ENCODE peak calls at places on chromosomes 2 and 18, in ten cellular contexts. One of them, this sample, is unnamed.
A peak's percentile ranks its signal among the peaks of the same experiment; 100 is the strongest.

GRCh38 chr2:113283704-113284284 is 5.1 kb upstream of the PAX8 start:
- DNase-seq in kidney: peak; percentile 95
- DNase-seq in neural crest cell: no peak
- DNase-seq in choroid plexus epithelial cell: peak; percentile 89
- DNase-seq in B cell: no peak
- DNase-seq in BE2C: no peak
- DNase-seq in fibroblast of the aortic adventitia: peak; percentile 87
- DNase-seq in tibial artery: peak; percentile 90
- DNase-seq in cardiac fibroblast: peak; percentile 90
- DNase-seq in OCI-LY7: no peak
- DNase-seq in this sample: no peak

GRCh38 chr18:52312321-52312720 is 27.7 kb upstream of the DCC start:
- DNase-seq in kidney: no peak
- DNase-seq in neural crest cell: no peak
- DNase-seq in choroid plexus epithelial cell: no peak
- DNase-seq in B cell: no peak
- DNase-seq in BE2C: no peak
- DNase-seq in fibroblast of the aortic adventitia: no peak
- DNase-seq in tibial artery: no peak
- DNase-seq in cardiac fibroblast: no peak
- DNase-seq in OCI-LY7: no peak
- DNase-seq in this sample: no peak

GRCh38 chr2:235541838-235542549 is 48.2 kb downstream of the AGAP1 start:
- DNase-seq in kidney: no peak
- DNase-seq in neural crest cell: no peak
- DNase-seq in choroid plexus epithelial cell: no peak
- DNase-seq in B cell: no peak
- DNase-seq in BE2C: no peak
- DNase-seq in fibroblast of the aortic adventitia: no peak
- DNase-seq in tibial artery: no peak
- DNase-seq in cardiac fibroblast: no peak
- DNase-seq in OCI-LY7: no peak
- DNase-seq in this sample: no peak

GRCh38 chr2:217279571-217279970 is 419.7 kb upstream of the TNP1 start:
- DNase-seq in kidney: no peak
- DNase-seq in neural crest cell: no peak
- DNase-seq in choroid plexus epithelial cell: peak; percentile 84
- DNase-seq in B cell: no peak
- DNase-seq in BE2C: no peak
- DNase-seq in fibroblast of the aortic adventitia: peak; percentile 96
- DNase-seq in tibial artery: no peak
- DNase-seq in cardiac fibroblast: peak; percentile 82
- DNase-seq in OCI-LY7: no peak
- DNase-seq in this sample: no peak

GRCh38 chr18:56575819-56576663 is 62.4 kb downstream of the TXNL1 start:
- DNase-seq in kidney: no peak
- DNase-seq in neural crest cell: peak; percentile 22
- DNase-seq in choroid plexus epithelial cell: peak; percentile 82
- DNase-seq in B cell: peak; percentile 59
- DNase-seq in BE2C: peak; percentile 8
- DNase-seq in fibroblast of the aortic adventitia: peak; percentile 83
- DNase-seq in tibial artery: no peak
- DNase-seq in cardiac fibroblast: peak; percentile 78
- DNase-seq in OCI-LY7: peak; percentile 33
- DNase-seq in this sample: peak; percentile 59

GRCh38 chr18:54086863-54087262 is 137.6 kb downstream of the MBD2 start:
- DNase-seq in kidney: no peak
- DNase-seq in neural crest cell: no peak
- DNase-seq in choroid plexus epithelial cell: no peak
- DNase-seq in B cell: no peak
- DNase-seq in BE2C: no peak
- DNase-seq in fibroblast of the aortic adventitia: no peak
- DNase-seq in tibial artery: no peak
- DNase-seq in cardiac fibroblast: no peak
- DNase-seq in OCI-LY7: no peak
- DNase-seq in this sample: no peak

GRCh38 chr18:79309572-79310278 is 86.0 kb upstream of the NFATC1 start:
- DNase-seq in kidney: no peak
- DNase-seq in neural crest cell: no peak
- DNase-seq in choroid plexus epithelial cell: peak; percentile 60
- DNase-seq in B cell: no peak
- DNase-seq in BE2C: no peak
- DNase-seq in fibroblast of the aortic adventitia: no peak
- DNase-seq in tibial artery: no peak
- DNase-seq in cardiac fibroblast: no peak
- DNase-seq in OCI-LY7: no peak
- DNase-seq in this sample: no peak

GRCh38 chr2:157489981-157490380 is 46.1 kb upstream of the CYTIP start:
- DNase-seq in kidney: no peak
- DNase-seq in neural crest cell: no peak
- DNase-seq in choroid plexus epithelial cell: no peak
- DNase-seq in B cell: no peak
- DNase-seq in BE2C: no peak
- DNase-seq in fibroblast of the aortic adventitia: no peak
- DNase-seq in tibial artery: no peak
- DNase-seq in cardiac fibroblast: no peak
- DNase-seq in OCI-LY7: no peak
- DNase-seq in this sample: no peak

GRCh38 chr2:30738141-30738911 is 68.9 kb downstream of the CAPN13 start:
- DNase-seq in kidney: peak; percentile 25
- DNase-seq in neural crest cell: no peak
- DNase-seq in choroid plexus epithelial cell: no peak
- DNase-seq in B cell: no peak
- DNase-seq in BE2C: no peak
- DNase-seq in fibroblast of the aortic adventitia: no peak
- DNase-seq in tibial artery: peak; percentile 54
- DNase-seq in cardiac fibroblast: no peak
- DNase-seq in OCI-LY7: no peak
- DNase-seq in this sample: no peak

GRCh38 chr2:205683179-205683978 is 1.1 kb downstream of the NRP2 start:
- DNase-seq in kidney: no peak
- DNase-seq in neural crest cell: no peak
- DNase-seq in choroid plexus epithelial cell: peak; percentile 83
- DNase-seq in B cell: no peak
- DNase-seq in BE2C: no peak
- DNase-seq in fibroblast of the aortic adventitia: peak; percentile 88
- DNase-seq in tibial artery: no peak
- DNase-seq in cardiac fibroblast: peak; percentile 70
- DNase-seq in OCI-LY7: no peak
- DNase-seq in this sample: no peak

GRCh38 chr18:13425357-13426095 is 207.0 kb downstream of the LDLRAD4 start:
- DNase-seq in kidney: no peak
- DNase-seq in neural crest cell: no peak
- DNase-seq in choroid plexus epithelial cell: no peak
- DNase-seq in B cell: no peak
- DNase-seq in BE2C: no peak
- DNase-seq in fibroblast of the aortic adventitia: no peak
- DNase-seq in tibial artery: no peak
- DNase-seq in cardiac fibroblast: no peak
- DNase-seq in OCI-LY7: no peak
- DNase-seq in this sample: no peak

DNA sequence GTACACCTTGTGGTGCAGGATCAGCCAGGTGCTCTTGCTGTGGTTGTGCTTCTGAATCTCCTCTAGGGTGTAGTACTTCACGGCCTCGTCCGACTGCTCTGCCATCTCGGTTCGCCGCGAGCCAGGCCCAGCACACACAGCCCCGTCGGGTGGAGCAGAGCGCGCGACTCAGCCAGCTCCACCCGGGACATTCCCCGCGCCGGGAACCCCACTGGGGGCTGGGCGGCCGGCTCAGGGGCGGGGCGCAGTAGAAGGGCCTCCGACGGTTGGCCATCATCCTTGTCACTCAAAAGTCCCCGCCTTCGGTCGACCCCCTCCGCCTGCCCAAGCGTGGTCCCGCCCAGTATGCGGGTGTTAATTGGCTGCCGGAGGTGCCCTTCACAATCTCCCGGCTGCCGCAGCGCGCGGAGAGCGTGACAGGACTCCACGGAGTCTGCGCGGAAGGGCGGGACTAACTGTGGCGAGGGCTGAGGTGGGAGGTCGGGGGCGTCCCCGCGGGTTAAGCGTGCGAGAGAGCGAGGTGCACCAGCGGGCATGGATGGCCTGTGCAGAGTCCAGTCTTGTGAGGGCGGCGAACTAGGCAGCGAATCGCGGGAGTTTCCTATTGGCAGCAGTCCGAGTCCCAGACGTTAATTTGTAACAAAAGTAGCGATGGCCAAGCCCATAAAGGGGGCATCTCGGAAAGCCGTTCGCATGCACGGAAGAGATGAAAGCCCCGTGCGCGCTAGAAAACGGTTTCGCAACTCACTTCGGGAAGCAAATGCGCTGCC is at the start of gene CYB5A:
- DNase-seq in kidney: peak; percentile 99
- DNase-seq in neural crest cell: peak; percentile 98
- DNase-seq in choroid plexus epithelial cell: peak; percentile 98
- DNase-seq in B cell: peak; percentile 98
- DNase-seq in BE2C: peak; percentile 91
- DNase-seq in fibroblast of the aortic adventitia: peak; percentile 97
- DNase-seq in tibial artery: peak; percentile 99
- DNase-seq in cardiac fibroblast: peak; percentile 98
- DNase-seq in OCI-LY7: no peak
- DNase-seq in this sample: peak; percentile 99
- TF ChIP-seq CTCF in kidney: no peak
- TF ChIP-seq CTCF in neural crest cell: peak; percentile 43
- TF ChIP-seq CTCF in choroid plexus epithelial cell: peak; percentile 30
- TF ChIP-seq CTCF in B cell: peak; percentile 3
- TF ChIP-seq CTCF in BE2C: no peak
- TF ChIP-seq CTCF in fibroblast of the aortic adventitia: peak; percentile 20
- TF ChIP-seq CTCF in tibial artery: peak; percentile 12
- TF ChIP-seq CTCF in cardiac fibroblast: no peak
- TF ChIP-seq CTCF in OCI-LY7: no peak
- TF ChIP-seq CTCF in this sample: no peak

DNA sequence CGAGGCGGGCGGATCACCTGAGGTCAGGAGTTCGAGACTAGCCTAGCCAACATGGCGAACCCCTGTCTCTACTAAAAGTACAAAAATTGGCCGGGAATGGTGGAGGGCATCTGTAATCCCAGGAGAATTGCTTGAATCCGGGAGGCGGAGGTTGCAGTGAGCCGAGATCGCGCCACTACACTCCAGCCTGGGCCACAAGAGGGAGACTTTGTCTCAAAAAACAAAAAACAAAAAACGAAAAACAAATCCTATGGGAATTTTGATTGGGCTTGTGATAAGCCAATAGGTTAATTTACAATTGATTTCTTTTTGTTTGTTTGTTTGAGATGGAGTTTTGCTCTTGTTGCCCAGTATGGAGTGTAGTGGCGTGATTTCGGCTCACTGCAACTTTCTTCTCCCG is 24.2 kb upstream of the TOGARAM2 start:
- DNase-seq in kidney: no peak
- DNase-seq in neural crest cell: peak; percentile 29
- DNase-seq in choroid plexus epithelial cell: peak; percentile 45
- DNase-seq in B cell: no peak
- DNase-seq in BE2C: peak; percentile 37
- DNase-seq in fibroblast of the aortic adventitia: no peak
- DNase-seq in tibial artery: no peak
- DNase-seq in cardiac fibroblast: peak; percentile 15
- DNase-seq in OCI-LY7: no peak
- DNase-seq in this sample: no peak
- TF ChIP-seq CTCF in kidney: peak; percentile 33
- TF ChIP-seq CTCF in neural crest cell: peak; percentile 50
- TF ChIP-seq CTCF in choroid plexus epithelial cell: peak; percentile 56
- TF ChIP-seq CTCF in B cell: no peak
- TF ChIP-seq CTCF in BE2C: peak; percentile 57
- TF ChIP-seq CTCF in fibroblast of the aortic adventitia: peak; percentile 35
- TF ChIP-seq CTCF in tibial artery: no peak
- TF ChIP-seq CTCF in cardiac fibroblast: peak; percentile 29
- TF ChIP-seq CTCF in OCI-LY7: peak; percentile 11
- TF ChIP-seq CTCF in this sample: peak; percentile 49

GRCh38 chr18:22704627-22704918 is 228.6 kb upstream of the RBBP8 start:
- DNase-seq in kidney: no peak
- DNase-seq in neural crest cell: no peak
- DNase-seq in choroid plexus epithelial cell: no peak
- DNase-seq in B cell: no peak
- DNase-seq in BE2C: no peak
- DNase-seq in fibroblast of the aortic adventitia: no peak
- DNase-seq in tibial artery: no peak
- DNase-seq in cardiac fibroblast: no peak
- DNase-seq in OCI-LY7: no peak
- DNase-seq in this sample: no peak
- TF ChIP-seq CTCF in kidney: no peak
- TF ChIP-seq CTCF in neural crest cell: peak; percentile 32
- TF ChIP-seq CTCF in choroid plexus epithelial cell: no peak
- TF ChIP-seq CTCF in B cell: peak; percentile 59
- TF ChIP-seq CTCF in BE2C: no peak
- TF ChIP-seq CTCF in fibroblast of the aortic adventitia: no peak
- TF ChIP-seq CTCF in tibial artery: no peak
- TF ChIP-seq CTCF in cardiac fibroblast: no peak
- TF ChIP-seq CTCF in OCI-LY7: peak; percentile 63
- TF ChIP-seq CTCF in this sample: no peak

GRCh38 chr18:67514465-67514864 is 2.1 kb downstream of the DSEL start:
- DNase-seq in kidney: no peak
- DNase-seq in neural crest cell: no peak
- DNase-seq in choroid plexus epithelial cell: no peak
- DNase-seq in B cell: no peak
- DNase-seq in BE2C: no peak
- DNase-seq in fibroblast of the aortic adventitia: peak; percentile 31
- DNase-seq in tibial artery: no peak
- DNase-seq in cardiac fibroblast: no peak
- DNase-seq in OCI-LY7: no peak
- DNase-seq in this sample: no peak

GRCh38 chr18:67510831-67511230 is 5.7 kb downstream of the DSEL start:
- DNase-seq in kidney: no peak
- DNase-seq in neural crest cell: no peak
- DNase-seq in choroid plexus epithelial cell: no peak
- DNase-seq in B cell: no peak
- DNase-seq in BE2C: no peak
- DNase-seq in fibroblast of the aortic adventitia: peak; percentile 29
- DNase-seq in tibial artery: no peak
- DNase-seq in cardiac fibroblast: no peak
- DNase-seq in OCI-LY7: no peak
- DNase-seq in this sample: no peak

GRCh38 chr18:67511840-67512239 is 4.7 kb downstream of the DSEL start:
- DNase-seq in kidney: no peak
- DNase-seq in neural crest cell: no peak
- DNase-seq in choroid plexus epithelial cell: no peak
- DNase-seq in B cell: no peak
- DNase-seq in BE2C: no peak
- DNase-seq in fibroblast of the aortic adventitia: no peak
- DNase-seq in tibial artery: no peak
- DNase-seq in cardiac fibroblast: no peak
- DNase-seq in OCI-LY7: no peak
- DNase-seq in this sample: no peak

GRCh38 chr18:67514901-67515540 is 1.5 kb downstream of the DSEL start:
- DNase-seq in kidney: no peak
- DNase-seq in neural crest cell: no peak
- DNase-seq in choroid plexus epithelial cell: peak; percentile 33
- DNase-seq in B cell: no peak
- DNase-seq in BE2C: no peak
- DNase-seq in fibroblast of the aortic adventitia: peak; percentile 41
- DNase-seq in tibial artery: no peak
- DNase-seq in cardiac fibroblast: no peak
- DNase-seq in OCI-LY7: no peak
- DNase-seq in this sample: no peak

DNA sequence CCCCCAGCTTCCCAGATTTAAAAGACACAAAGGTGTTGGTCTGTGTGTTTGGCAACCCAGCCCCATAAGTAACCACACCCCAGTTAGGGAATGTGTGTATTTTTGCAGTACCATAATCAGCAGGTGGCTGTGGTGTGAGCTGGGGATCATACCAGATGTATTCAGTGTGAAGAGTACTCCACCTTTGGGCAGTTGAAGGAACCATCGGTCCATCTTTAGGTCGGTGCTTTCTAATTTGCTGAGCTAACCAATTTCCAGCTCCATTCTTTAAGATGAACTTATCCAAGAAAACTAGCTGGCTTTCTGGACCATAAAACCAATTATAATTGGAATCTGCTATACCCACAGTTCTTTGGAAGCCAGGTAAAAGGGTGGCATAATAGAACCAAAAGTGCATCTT is 3.2 kb downstream of the DSEL start:
- DNase-seq in kidney: no peak
- DNase-seq in neural crest cell: no peak
- DNase-seq in choroid plexus epithelial cell: peak; percentile 73
- DNase-seq in B cell: no peak
- DNase-seq in BE2C: no peak
- DNase-seq in fibroblast of the aortic adventitia: peak; percentile 36
- DNase-seq in tibial artery: no peak
- DNase-seq in cardiac fibroblast: no peak
- DNase-seq in OCI-LY7: no peak
- DNase-seq in this sample: no peak
- TF ChIP-seq CTCF in kidney: no peak
- TF ChIP-seq CTCF in neural crest cell: no peak
- TF ChIP-seq CTCF in choroid plexus epithelial cell: peak; percentile 59
- TF ChIP-seq CTCF in B cell: peak; percentile 9
- TF ChIP-seq CTCF in BE2C: peak; percentile 49
- TF ChIP-seq CTCF in fibroblast of the aortic adventitia: peak; percentile 11
- TF ChIP-seq CTCF in tibial artery: no peak
- TF ChIP-seq CTCF in cardiac fibroblast: peak; percentile 31
- TF ChIP-seq CTCF in OCI-LY7: no peak
- TF ChIP-seq CTCF in this sample: peak; percentile 10